ENCODE peak calls at places on chromosome 9, in eight cellular contexts. R, Z, C, D, T, Y, N and U are unnamed samples.

GRCh38 chr9:101582593-101582992 is 12.2 kb downstream of the PPP3R2 start:
- DNase-seq in N (no peak), Z (no peak), D (no peak), Y (no peak), T (no peak), R (peak; percentile 31), C (no peak), U (no peak)

GRCh38 chr9:113590991-113591898 is 127.7 kb downstream of the RGS3 start:
- DNase-seq in R (peak; percentile 58), D (peak; percentile 84), C (peak; percentile 91), Z (peak; percentile 90), T (peak; percentile 89), N (peak; percentile 72), Y (peak; percentile 82), U (peak; percentile 85)

GRCh38 chr9:84828101-84828500 is 158.6 kb downstream of the NTRK2 start:
- DNase-seq in R (no peak), T (no peak), C (no peak), N (no peak), Z (no peak), Y (no peak), D (no peak), U (no peak)

GRCh38 chr9:112881366-112881765 is 9.3 kb downstream of the SLC46A2 start:
- DNase-seq in C (no peak), R (peak; percentile 82), D (no peak), Y (no peak), Z (no peak), N (no peak), T (no peak), U (no peak)

GRCh38 chr9:35519697-35520403 is 29.9 kb downstream of the RUSC2 start:
- DNase-seq in Y (no peak), T (no peak), N (no peak), D (no peak), R (no peak), C (no peak), Z (no peak), U (no peak)

GRCh38 chr9:4303002-4303401 is 3.1 kb upstream of the GLIS3 start:
- DNase-seq in T (no peak), R (no peak), Z (no peak), D (peak; percentile 12), Y (no peak), C (no peak), N (no peak), U (no peak)

GRCh38 chr9:126450537-126451205 is 124.0 kb downstream of the MVB12B start:
- DNase-seq in Y (no peak), C (no peak), Z (no peak), N (no peak), R (no peak), T (no peak), D (no peak), U (no peak)

GRCh38 chr9:114081441-114082016 is 3.4 kb upstream of the AMBP start:
- DNase-seq in N (peak; percentile 41), T (no peak), R (no peak), Y (no peak), Z (no peak), D (no peak), C (no peak), U (no peak)

GRCh38 chr9:100324594-100325200 is 28.0 kb downstream of the TEX10 start:
- DNase-seq in D (peak; percentile 61), C (no peak), Z (no peak), R (no peak), T (no peak), Y (no peak), N (peak; percentile 12), U (no peak)

GRCh38 chr9:125241863-125242739 is 958 bp upstream of the HSPA5 start:
- DNase-seq in Y (peak; percentile 40), C (peak; percentile 65), N (peak; percentile 46), T (no peak), Z (no peak), R (no peak), D (peak; percentile 42), U (peak; percentile 61)

GRCh38 chr9:69186841-69187611 is 12.9 kb downstream of the TJP2 start:
- DNase-seq in N (no peak), D (no peak), R (peak; percentile 62), Z (no peak), C (no peak), Y (no peak), T (no peak), U (no peak)

GRCh38 chr9:82313697-82314096 is 325.1 kb downstream of the SPATA31D1 start:
- DNase-seq in Y (no peak), N (no peak), Z (no peak), T (no peak), C (no peak), D (no peak), R (no peak), U (no peak)
- H3K27ac ChIP-seq in Y (no peak overlapping the region), N (no peak overlapping the region), Z (no peak overlapping the region), T (no peak overlapping the region), C (no peak overlapping the region), D (no peak overlapping the region), R (no peak overlapping the region), U (no peak overlapping the region)

GRCh38 chr9:88310310-88310980 is 77.8 kb upstream of the SPIN1 start:
- DNase-seq in R (no peak), Z (no peak), Y (no peak), C (no peak), N (no peak), D (no peak), T (no peak), U (no peak)
- TF ChIP-seq CTCF in R (no peak), Z (no peak), Y (no peak), C (no peak), N (no peak), D (no peak), T (no peak), U (no peak)

DNA sequence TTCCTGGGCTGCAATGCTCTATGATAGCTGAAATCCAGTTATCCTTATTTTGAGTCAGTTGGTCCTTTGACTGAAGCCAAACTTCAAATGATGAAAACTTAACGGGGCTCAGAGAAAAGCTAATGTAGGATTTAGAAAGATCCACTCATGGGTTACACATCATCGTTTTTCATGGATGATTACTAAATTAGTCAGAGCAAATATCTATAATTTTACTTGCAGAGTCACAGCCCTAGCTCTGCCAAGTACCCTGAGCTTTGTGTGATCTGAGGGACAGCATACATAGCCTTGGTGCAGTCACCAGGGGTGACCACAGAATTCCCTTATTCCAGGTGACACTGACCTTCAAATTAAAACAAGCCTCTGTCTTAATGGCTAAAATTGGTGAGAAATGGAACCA is 27.2 kb upstream of the MUSK start:
- DNase-seq in N (no peak), T (no peak), Z (no peak), C (no peak), R (no peak), D (no peak), Y (no peak), U (no peak)
- H3K4me3 ChIP-seq in N (no peak overlapping the region), T (no peak overlapping the region), Z (no peak overlapping the region), C (no peak overlapping the region), R (no peak overlapping the region), D (no peak overlapping the region), Y (no peak overlapping the region), U (no peak overlapping the region)

GRCh38 chr9:105330201-105330600 is 85.8 kb downstream of the SLC44A1 start:
- DNase-seq in Z (no peak), R (no peak), T (no peak), D (no peak), C (no peak), Y (no peak), N (no peak), U (no peak)
- H3K27ac ChIP-seq in Z (no peak overlapping the region), R (no peak overlapping the region), T (no peak overlapping the region), D (no peak overlapping the region), C (no peak overlapping the region), Y (no peak overlapping the region), N (no peak overlapping the region), U (peak overlapping the region; percentile 86)

GRCh38 chr9:106438928-106439327 is 424.0 kb upstream of the ZNF462 start:
- DNase-seq in C (no peak), D (no peak), N (no peak), T (no peak), R (no peak), Z (no peak), Y (no peak), U (no peak)
- TF ChIP-seq CTCF in C (no peak), D (no peak), N (no peak), T (no peak), R (no peak), Z (no peak), Y (no peak), U (no peak)

DNA sequence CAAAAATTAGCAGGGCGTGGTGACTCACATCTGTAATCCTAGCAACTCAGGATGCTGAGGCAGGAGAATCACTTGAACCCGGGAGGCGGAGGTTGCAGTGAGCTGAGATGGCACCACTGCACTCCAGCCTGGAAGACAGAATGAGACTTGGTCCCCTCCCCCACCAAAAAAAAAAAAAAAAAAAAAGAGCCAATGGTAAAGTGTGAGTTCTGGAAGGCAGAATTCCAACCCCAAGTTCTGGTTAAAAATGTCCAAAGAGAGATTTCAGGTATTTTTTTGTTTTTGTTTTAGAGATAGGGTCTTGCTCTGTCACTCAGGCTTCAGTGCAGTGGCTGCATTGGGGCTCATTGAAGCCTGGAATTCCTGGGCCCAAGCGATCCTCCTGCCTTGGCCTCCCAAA is 1.6 kb upstream of the SET start:
- DNase-seq in Y (no peak), C (no peak), Z (no peak), N (no peak), T (no peak), R (no peak), D (no peak), U (no peak)
- H3K4me3 ChIP-seq in Y (no peak overlapping the region), C (no peak overlapping the region), Z (no peak overlapping the region), N (no peak overlapping the region), T (no peak overlapping the region), R (no peak overlapping the region), D (no peak overlapping the region), U (no peak overlapping the region)

GRCh38 chr9:89603629-89604462 is 966 bp upstream of the GADD45G start:
- DNase-seq in T (peak; percentile 83), D (peak; percentile 57), Y (peak; percentile 85), Z (peak; percentile 77), C (peak; percentile 86), N (peak; percentile 45), R (peak; percentile 39), U (peak; percentile 59)
- H3K27ac ChIP-seq in T (peak overlapping the region; percentile 96), D (no peak overlapping the region), Y (peak overlapping the region; percentile 98), Z (peak overlapping the region; percentile 35), C (peak overlapping the region; percentile 93), N (peak overlapping the region; percentile 42), R (no peak overlapping the region), U (peak overlapping the region; percentile 62)

DNA sequence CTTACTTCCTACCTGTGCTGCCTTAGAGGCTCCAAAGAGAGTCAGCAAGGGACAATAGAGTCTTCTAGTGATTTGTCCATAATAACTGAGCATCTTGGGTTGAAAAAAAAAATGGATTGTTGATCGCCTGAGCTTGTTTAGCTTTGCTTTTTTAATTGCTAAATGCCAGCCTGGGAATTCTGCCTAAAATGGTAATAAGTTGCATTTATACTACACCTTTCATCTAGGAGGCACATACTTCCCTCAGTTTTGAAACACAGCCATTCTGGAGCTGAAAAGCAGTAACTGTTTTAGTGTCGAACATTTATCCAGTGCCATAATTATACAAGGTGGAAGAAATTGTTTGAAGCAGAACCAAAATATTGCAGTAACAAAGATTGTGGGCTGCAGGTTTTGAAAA is 421.3 kb downstream of the CAAP1 start:
- DNase-seq in N (no peak), C (no peak), T (no peak), Z (no peak), Y (no peak), R (no peak), D (no peak), U (no peak)
- TF ChIP-seq CTCF in N (no peak), C (no peak), T (no peak), Z (no peak), Y (no peak), R (no peak), D (no peak), U (no peak)